ENCODE peak calls at places on chromosomes 3 and 15, in nine cellular contexts. One of them, this sample, is unnamed.

GRCh38 chr3:122315619-122316018 is 9.4 kb upstream of the CSTA start:
- DNase-seq in G401: no peak
- DNase-seq in M059J: no peak
- DNase-seq in Right ventricle myocardium superior: no peak
- DNase-seq in T-cell: no peak
- DNase-seq in GM03348: no peak
- DNase-seq in upper lobe of right lung: no peak
- DNase-seq in H9: peak; percentile 71
- DNase-seq in B cell: no peak
- DNase-seq in this sample: no peak

GRCh38 chr3:124395165-124395564 is 335.1 kb upstream of the UMPS start:
- DNase-seq in G401: no peak
- DNase-seq in M059J: peak; percentile 87
- DNase-seq in Right ventricle myocardium superior: no peak
- DNase-seq in T-cell: no peak
- DNase-seq in GM03348: no peak
- DNase-seq in upper lobe of right lung: no peak
- DNase-seq in H9: no peak
- DNase-seq in B cell: no peak
- DNase-seq in this sample: no peak

GRCh38 chr3:46351646-46352045 is 2.3 kb upstream of the CCR2 start:
- DNase-seq in G401: no peak
- DNase-seq in M059J: peak; percentile 45
- DNase-seq in Right ventricle myocardium superior: no peak
- DNase-seq in T-cell: no peak
- DNase-seq in GM03348: no peak
- DNase-seq in upper lobe of right lung: no peak
- DNase-seq in H9: no peak
- DNase-seq in B cell: no peak
- DNase-seq in this sample: no peak

GRCh38 chr15:91849749-91850161 is 3.8 kb upstream of the SLCO3A1 start:
- DNase-seq in G401: peak; percentile 56
- DNase-seq in M059J: peak; percentile 68
- DNase-seq in Right ventricle myocardium superior: no peak
- DNase-seq in T-cell: no peak
- DNase-seq in GM03348: peak; percentile 77
- DNase-seq in upper lobe of right lung: no peak
- DNase-seq in H9: no peak
- DNase-seq in B cell: no peak
- DNase-seq in this sample: peak; percentile 80

GRCh38 chr3:35201221-35201620 is 438.1 kb upstream of the ARPP21 start:
- DNase-seq in G401: no peak
- DNase-seq in M059J: no peak
- DNase-seq in Right ventricle myocardium superior: no peak
- DNase-seq in T-cell: no peak
- DNase-seq in GM03348: no peak
- DNase-seq in upper lobe of right lung: no peak
- DNase-seq in H9: no peak
- DNase-seq in B cell: no peak
- DNase-seq in this sample: no peak

GRCh38 chr3:123202451-123202850 is 708 bp downstream of the SEC22A start:
- DNase-seq in G401: peak; percentile 43
- DNase-seq in M059J: peak; percentile 22
- DNase-seq in Right ventricle myocardium superior: no peak
- DNase-seq in T-cell: no peak
- DNase-seq in GM03348: peak; percentile 13
- DNase-seq in upper lobe of right lung: no peak
- DNase-seq in H9: peak; percentile 38
- DNase-seq in B cell: no peak
- DNase-seq in this sample: peak; percentile 1

GRCh38 chr15:57218826-57219576 is 157.3 kb upstream of the CGNL1 start:
- DNase-seq in G401: no peak
- DNase-seq in M059J: peak; percentile 62
- DNase-seq in Right ventricle myocardium superior: no peak
- DNase-seq in T-cell: no peak
- DNase-seq in GM03348: peak; percentile 31
- DNase-seq in upper lobe of right lung: no peak
- DNase-seq in H9: peak; percentile 38
- DNase-seq in B cell: peak; percentile 33
- DNase-seq in this sample: peak; percentile 88

GRCh38 chr3:33064929-33065328 is 32.0 kb downstream of the GLB1 start:
- DNase-seq in G401: no peak
- DNase-seq in M059J: no peak
- DNase-seq in Right ventricle myocardium superior: no peak
- DNase-seq in T-cell: no peak
- DNase-seq in GM03348: no peak
- DNase-seq in upper lobe of right lung: no peak
- DNase-seq in H9: no peak
- DNase-seq in B cell: no peak
- DNase-seq in this sample: no peak

GRCh38 chr3:34957707-34958106 is 681.6 kb upstream of the ARPP21 start:
- DNase-seq in G401: no peak
- DNase-seq in M059J: no peak
- DNase-seq in Right ventricle myocardium superior: no peak
- DNase-seq in T-cell: no peak
- DNase-seq in GM03348: no peak
- DNase-seq in upper lobe of right lung: no peak
- DNase-seq in H9: no peak
- DNase-seq in B cell: no peak
- DNase-seq in this sample: no peak

GRCh38 chr3:101248786-101249185 is 71.6 kb downstream of the IMPG2 start:
- DNase-seq in G401: no peak
- DNase-seq in M059J: no peak
- DNase-seq in Right ventricle myocardium superior: no peak
- DNase-seq in T-cell: no peak
- DNase-seq in GM03348: no peak
- DNase-seq in upper lobe of right lung: no peak
- DNase-seq in H9: no peak
- DNase-seq in B cell: no peak
- DNase-seq in this sample: no peak

GRCh38 chr3:70832811-70833509 is 520.5 kb upstream of the MDFIC2 start:
- DNase-seq in G401: no peak
- DNase-seq in M059J: peak; percentile 78
- DNase-seq in Right ventricle myocardium superior: no peak
- DNase-seq in T-cell: no peak
- DNase-seq in GM03348: peak; percentile 67
- DNase-seq in upper lobe of right lung: no peak
- DNase-seq in H9: no peak
- DNase-seq in B cell: no peak
- DNase-seq in this sample: no peak

GRCh38 chr3:52721742-52722033 is 15.8 kb downstream of the SPCS1 start:
- DNase-seq in G401: no peak
- DNase-seq in M059J: no peak
- DNase-seq in Right ventricle myocardium superior: no peak
- DNase-seq in T-cell: no peak
- DNase-seq in GM03348: no peak
- DNase-seq in upper lobe of right lung: no peak
- DNase-seq in H9: no peak
- DNase-seq in B cell: no peak
- DNase-seq in this sample: no peak